ENCODE peak calls at places on chromosomes 1 and 21, in four cellular contexts. S, G, E and V are unnamed samples.
A peak's percentile ranks its signal among the peaks of the same experiment; 100 is the strongest.

GRCh38 chr1:62381831-62382505 is 54.9 kb upstream of the USP1 start:
- DNase-seq in S (no peak), G (peak; percentile 16), E (no peak), V (no peak)

GRCh38 chr1:175095978-175096611 is 28.5 kb downstream of the TNN start:
- DNase-seq in S (no peak), G (peak; percentile 77), E (no peak), V (no peak)

GRCh38 chr1:25728301-25728935 is 71.6 kb upstream of the SELENON start:
- DNase-seq in S (no peak), G (peak; percentile 49), E (no peak), V (no peak)

GRCh38 chr1:31151402-31151801 is 85.9 kb upstream of the PUM1 start:
- DNase-seq in S (no peak), G (peak; percentile 62), E (no peak), V (no peak)

GRCh38 chr1:56464294-56464693 is 115.1 kb downstream of the PLPP3 start:
- DNase-seq in S (no peak), G (no peak), E (no peak), V (no peak)

GRCh38 chr21:25944672-25945213 is 210.0 kb downstream of the GABPA start:
- DNase-seq in S (no peak), G (no peak), E (no peak), V (no peak)

GRCh38 chr1:55929652-55930051 is 649.7 kb downstream of the PLPP3 start:
- DNase-seq in S (no peak), G (no peak), E (no peak), V (no peak)

GRCh38 chr1:35707253-35708178 is 11.2 kb downstream of the C1orf216 start:
- DNase-seq in S (peak; percentile 70), G (peak; percentile 37), E (peak; percentile 17), V (peak; percentile 28)

GRCh38 chr21:37358392-37358791 is 8.2 kb upstream of the DYRK1A start:
- DNase-seq in S (no peak), G (no peak), E (peak; percentile 10), V (no peak)

GRCh38 chr1:90472775-90473174 is 244.3 kb downstream of the BARHL2 start:
- DNase-seq in S (no peak), G (no peak), E (no peak), V (no peak)

GRCh38 chr1:14437410-14437913 is 161.0 kb upstream of the KAZN start:
- DNase-seq in S (no peak), G (no peak), E (no peak), V (no peak)

GRCh38 chr1:19315378-19316206 is 3.5 kb downstream of the SLC66A1 start:
- DNase-seq in S (peak; percentile 21), G (no peak), E (no peak), V (no peak)

GRCh38 chr1:186865253-186865652 is 36.5 kb downstream of the PLA2G4A start:
- DNase-seq in S (no peak), G (no peak), E (no peak), V (no peak)

GRCh38 chr1:224377676-224378006 is 21.0 kb downstream of the CNIH4 start:
- DNase-seq in S (no peak), G (peak; percentile 41), E (no peak), V (no peak)

GRCh38 chr1:150564051-150564991 is 15.1 kb downstream of the MCL1 start:
- DNase-seq in S (peak; percentile 56), G (no peak), E (no peak), V (no peak)

DNA sequence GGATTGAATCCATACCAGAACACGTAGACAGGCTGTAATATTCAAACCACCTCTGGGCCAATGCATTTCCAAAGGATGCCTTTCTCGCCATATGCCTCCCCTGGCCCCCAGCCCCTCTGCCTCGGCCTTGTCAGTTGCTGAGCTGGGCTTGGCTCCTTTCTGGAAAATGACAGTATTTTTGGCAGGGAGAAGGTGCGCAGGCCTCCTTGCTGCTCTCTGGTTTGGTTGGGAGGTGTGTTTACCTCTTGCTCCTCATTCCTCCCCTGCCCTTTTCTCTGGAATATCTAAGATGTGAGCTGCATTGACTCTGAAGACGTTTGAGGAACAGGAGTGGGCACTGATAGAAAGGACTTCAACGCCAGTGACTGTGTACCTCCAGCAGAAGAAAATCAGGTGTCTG is 26.0 kb upstream of the CNTN2 start:
- DNase-seq in S (no peak), G (no peak), E (no peak), V (no peak)
- H3K27me3 ChIP-seq in S (no peaks in the 10 kb centered on the region), G (no peaks in the 10 kb centered on the region), E (no peaks in the 10 kb centered on the region), V (no peaks in the 10 kb centered on the region)

GRCh38 chr1:22247527-22248218 is 104.8 kb upstream of the WNT4 start:
- DNase-seq in S (no peak), G (no peak), E (no peak), V (no peak)
- H3K4me3 ChIP-seq in S (no peak overlapping the region), G (no peak overlapping the region), E (no peak overlapping the region), V (no peak overlapping the region)

GRCh38 chr1:156708245-156708661 is 2.9 kb upstream of the CRABP2 start:
- DNase-seq in S (no peak), G (no peak), E (no peak), V (no peak)

GRCh38 chr1:156707486-156708244 is 2.3 kb upstream of the CRABP2 start:
- DNase-seq in S (no peak), G (no peak), E (no peak), V (no peak)

GRCh38 chr1:156705918-156706646 is 699 bp upstream of the CRABP2 start:
- DNase-seq in S (peak; percentile 64), G (peak; percentile 59), E (peak; percentile 64), V (peak; percentile 81)

GRCh38 chr1:156706647-156707008 is 1.2 kb upstream of the CRABP2 start:
- DNase-seq in S (no peak), G (peak; percentile 51), E (peak; percentile 57), V (peak; percentile 77)

DNA sequence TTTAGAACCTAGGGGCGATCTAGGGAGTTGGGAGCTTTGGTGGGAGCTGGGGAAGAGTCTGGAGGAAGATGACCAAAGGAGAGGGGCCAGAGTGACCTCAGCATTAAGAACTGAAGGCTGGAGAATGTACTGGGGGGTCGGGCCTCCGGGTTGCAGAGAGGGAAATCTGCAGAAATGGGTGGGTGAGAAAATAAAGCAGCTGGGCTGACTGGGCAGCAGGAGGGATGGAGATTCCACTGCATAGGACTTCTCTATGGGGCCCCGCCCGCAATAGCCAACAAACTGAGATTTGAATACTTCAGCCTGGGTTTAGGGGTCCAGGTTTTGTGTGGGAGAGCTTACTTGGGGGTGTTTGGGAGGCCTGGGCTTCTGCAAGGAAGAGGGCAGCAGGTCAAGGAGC is 1.6 kb upstream of the CRABP2 start:
- DNase-seq in S (no peak), G (no peak), E (no peak), V (no peak)
- H3K27ac ChIP-seq in S (peak overlapping the region; percentile 59), G (peak overlapping the region; percentile 18), E (peak overlapping the region; percentile 33), V (no peak overlapping the region)

GRCh38 chr1:233863901-233864545 is 40.5 kb upstream of the SLC35F3 start:
- DNase-seq in S (no peak), G (no peak), E (no peak), V (no peak)

GRCh38 chr1:233864578-233864977 is 39.9 kb upstream of the SLC35F3 start:
- DNase-seq in S (no peak), G (no peak), E (no peak), V (no peak)

DNA sequence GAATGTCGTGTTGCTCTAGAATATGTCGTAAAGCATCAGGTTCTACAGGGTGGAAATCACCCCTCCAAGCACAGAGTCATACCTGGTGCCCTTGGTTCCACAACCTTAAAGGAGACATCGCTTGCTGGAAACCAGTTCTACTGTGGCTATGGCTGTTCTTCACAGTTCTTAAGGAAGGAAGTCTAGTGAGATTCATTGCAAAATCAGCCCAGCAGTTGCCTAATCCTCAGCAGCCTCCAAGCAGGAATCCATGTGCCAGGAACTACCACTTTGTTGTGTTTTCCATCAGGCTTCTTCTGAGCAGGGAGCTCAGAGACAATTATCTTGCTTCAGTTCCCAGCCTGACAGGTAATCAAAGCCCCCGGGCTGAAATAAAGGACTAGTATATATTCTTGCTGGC is 45.0 kb upstream of the SLC35F3 start:
- DNase-seq in S (no peak), G (no peak), E (no peak), V (no peak)
- H3K27me3 ChIP-seq in S (no peaks in the 10 kb centered on the region), G (no peaks in the 10 kb centered on the region), E (no peaks in the 10 kb centered on the region), V (no peaks in the 10 kb centered on the region)

DNA sequence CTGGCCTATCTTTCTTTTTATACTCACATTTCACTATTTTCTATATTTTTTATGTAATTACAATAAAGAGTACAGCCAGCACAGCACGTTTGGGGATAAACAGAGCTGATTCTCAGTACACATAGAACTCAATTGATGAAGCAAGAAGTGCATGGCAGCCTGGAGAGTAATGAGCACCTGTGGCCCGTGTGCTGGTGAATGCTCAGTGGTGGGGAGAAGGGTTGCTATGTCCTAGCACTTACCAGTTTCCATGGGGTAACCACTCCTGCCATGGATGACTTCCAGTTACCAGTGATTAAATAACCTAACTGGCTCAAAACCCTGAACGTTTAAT is 332.0 kb downstream of the CAMTA1 start:
- DNase-seq in S (no peak), G (no peak), E (no peak), V (no peak)
- H3K4me3 ChIP-seq in S (no peak overlapping the region), G (no peak overlapping the region), E (no peak overlapping the region), V (no peak overlapping the region)

DNA sequence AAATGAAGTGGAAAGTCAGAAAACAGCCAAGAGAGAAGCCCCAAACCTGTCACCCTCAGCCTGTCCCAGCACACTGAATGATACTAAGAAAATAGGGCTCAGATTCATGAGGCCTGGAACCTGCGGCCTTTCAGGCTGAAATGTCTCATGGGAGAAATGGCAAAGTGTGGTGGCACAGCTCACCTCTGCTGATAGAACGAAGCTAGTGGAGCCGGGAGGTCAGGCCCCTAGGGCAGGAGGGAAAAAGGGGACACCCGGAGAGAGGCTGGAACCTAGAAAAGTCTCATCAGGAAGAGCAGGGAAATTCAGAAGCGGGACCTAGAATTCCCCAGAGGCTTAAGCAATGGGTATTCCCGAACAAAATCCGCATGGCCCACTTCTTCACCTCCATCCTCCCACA is 107.1 kb downstream of the BCAR3 start:
- DNase-seq in S (no peak), G (no peak), E (no peak), V (no peak)
- H3K27ac ChIP-seq in S (no peak overlapping the region), G (peak overlapping the region; percentile 97), E (peak overlapping the region; percentile 33), V (no peak overlapping the region)

GRCh38 chr1:43021547-43022474 is 63.1 kb upstream of the SLC2A1 start:
- DNase-seq in S (no peak), G (no peak), E (no peak), V (no peak)

GRCh38 chr1:43024905-43025304 is 66.2 kb upstream of the SLC2A1 start:
- DNase-seq in S (no peak), G (no peak), E (no peak), V (no peak)

GRCh38 chr1:43015269-43015668 is 56.6 kb upstream of the SLC2A1 start:
- DNase-seq in S (no peak), G (no peak), E (no peak), V (no peak)

GRCh38 chr1:43018091-43018490 is 59.4 kb upstream of the SLC2A1 start:
- DNase-seq in S (no peak), G (no peak), E (no peak), V (no peak)

GRCh38 chr1:43019226-43019625 is 60.6 kb upstream of the SLC2A1 start:
- DNase-seq in S (no peak), G (no peak), E (no peak), V (no peak)
- H3K27me3 ChIP-seq in S (no peaks in the 10 kb centered on the region), G (no peaks in the 10 kb centered on the region), E (no peaks in the 10 kb centered on the region), V (no peaks in the 10 kb centered on the region)